ENCODE peak calls at places on chromosomes 5 and 9, in four cellular contexts. M is foreskin fibroblast, G is astrocyte, L is heart left ventricle. F is an unnamed sample.

GRCh38 chr9:102974530-102974929 is 20.6 kb upstream of the CYLC2 start:
- DNase-seq in M (peak), G (no peak), L (no peak), F (no peak)

GRCh38 chr5:113524927-113525326 is 11.4 kb downstream of the YTHDC2 start:
- DNase-seq in M (no peak), G (no peak), L (no peak), F (no peak)

GRCh38 chr9:135184661-135185459 is 97.4 kb downstream of the OLFM1 start:
- DNase-seq in M (no peak), G (no peak), L (no peak), F (no peak)

GRCh38 chr5:33806736-33807442 is 84.9 kb downstream of the ADAMTS12 start:
- DNase-seq in M (peak), G (peak), L (no peak), F (no peak)

GRCh38 chr9:112772551-112772950 is 22.0 kb downstream of the SNX30 start:
- DNase-seq in M (no peak), G (no peak), L (no peak), F (no peak)

GRCh38 chr5:119476341-119476740 is 24.0 kb downstream of the HSD17B4 start:
- DNase-seq in M (no peak), G (no peak), L (no peak), F (no peak)

GRCh38 chr9:125510980-125511379 is 196.0 kb downstream of the MAPKAP1 start:
- DNase-seq in M (no peak), G (no peak), L (no peak), F (no peak)

GRCh38 chr5:40652441-40653220 is 27.1 kb upstream of the PTGER4 start:
- DNase-seq in M (no peak), G (no peak), L (no peak), F (no peak)

GRCh38 chr5:7394889-7395431 is 978 bp upstream of the ADCY2 start:
- DNase-seq in M (no peak), G (no peak), L (no peak), F (no peak)

GRCh38 chr5:159935946-159936345 is 19.7 kb downstream of the ADRA1B start:
- DNase-seq in M (no peak), G (no peak), L (no peak), F (no peak)

GRCh38 chr5:40046792-40047191 is 622.0 kb upstream of the DAB2 start:
- DNase-seq in M (peak), G (peak), L (no peak), F (no peak)

GRCh38 chr9:26744362-26744965 is 148.1 kb downstream of the CAAP1 start:
- DNase-seq in M (peak), G (peak), L (no peak), F (no peak)

GRCh38 chr5:154757647-154758406 is 2.6 kb downstream of the LARP1 start:
- DNase-seq in M (peak), G (peak), L (no peak), F (peak)

GRCh38 chr5:115243412-115243811 is 19.3 kb downstream of the PGGT1B start:
- DNase-seq in M (no peak), G (peak), L (no peak), F (no peak)

GRCh38 chr5:180689071-180689694 is 39.8 kb upstream of the FLT4 start:
- DNase-seq in M (no peak), G (no peak), L (no peak), F (no peak)

DNA sequence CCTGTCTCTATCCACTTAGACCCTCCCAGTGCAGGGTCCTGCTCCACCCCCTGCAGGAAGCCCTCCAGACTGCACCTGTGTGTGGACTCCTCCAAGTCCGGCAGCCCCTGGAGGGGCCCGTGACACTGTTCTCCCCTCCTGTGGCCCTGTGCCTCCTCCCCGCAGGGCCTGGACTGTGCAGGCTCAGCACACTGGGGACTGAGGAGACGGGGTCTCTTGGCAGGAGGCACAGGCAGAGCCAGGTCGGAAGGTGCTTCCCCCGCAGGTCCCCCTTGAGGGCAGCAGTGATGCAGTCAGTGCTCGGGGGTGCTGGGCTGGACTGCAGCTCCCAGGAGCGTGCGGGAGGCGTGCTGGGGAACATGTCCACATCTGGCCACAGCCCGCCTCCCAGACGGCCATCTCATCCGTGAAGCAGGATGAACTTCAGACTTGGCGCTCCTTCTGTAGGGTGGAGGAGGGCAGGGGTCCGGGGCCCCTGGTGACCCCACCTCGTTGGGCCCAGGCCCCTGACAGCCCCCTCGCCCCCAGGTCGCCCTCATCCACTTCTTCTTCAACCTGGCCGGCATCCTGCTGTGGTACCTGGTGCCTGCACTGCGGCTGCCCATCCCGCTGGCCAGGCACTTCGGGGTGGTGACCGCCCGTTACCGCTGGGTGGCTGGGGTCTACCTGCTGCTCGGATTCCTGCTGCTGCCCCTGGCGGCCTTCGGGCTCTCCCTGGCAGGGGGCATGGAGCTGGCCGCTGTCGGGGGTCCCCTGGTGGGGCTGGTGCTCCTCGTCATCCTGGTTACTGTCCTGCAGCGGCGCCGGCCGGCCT is 4.9 kb downstream of the SLC34A3 start:
- DNase-seq in M (peak), G (no peak), L (no peak), F (no peak)
- H3K4me3 ChIP-seq in M (no peak), G (no peak), L (peak), F (no peak)

DNA sequence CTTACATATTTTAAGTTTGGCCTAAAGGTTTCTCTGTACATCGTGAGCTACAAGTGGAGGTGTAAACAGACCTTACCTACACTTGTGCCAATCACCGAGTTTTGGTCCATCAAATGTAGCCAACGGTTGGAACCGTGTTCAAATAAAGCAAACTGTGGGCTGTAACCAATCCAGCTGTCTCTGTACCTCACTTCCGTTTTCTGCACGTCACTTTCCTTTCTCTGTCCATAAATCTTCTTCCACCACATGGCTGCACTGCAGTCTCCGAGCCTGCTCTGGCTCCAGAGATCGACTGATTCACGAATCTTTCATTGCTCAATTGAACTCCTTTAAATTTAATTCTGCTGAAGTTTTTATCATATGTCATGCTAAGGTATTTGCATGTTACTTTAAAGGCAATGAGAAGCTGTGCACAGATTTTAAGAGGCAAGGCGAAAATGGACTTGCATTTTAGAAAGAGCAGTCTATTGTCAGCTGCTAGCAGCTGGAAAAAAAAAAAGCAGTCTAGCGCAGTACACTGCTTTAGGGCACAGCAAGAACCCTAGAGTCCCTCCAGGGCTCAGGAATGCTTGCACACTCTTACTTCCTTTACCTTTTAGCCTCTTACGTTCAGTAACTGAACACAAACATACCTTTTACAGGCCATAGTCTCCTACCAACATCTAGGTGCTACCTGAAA is 13.2 kb downstream of the TTC39B start:
- DNase-seq in M (peak), G (no peak), L (no peak), F (no peak)
- H3K4me3 ChIP-seq in M (no peak), G (no peak), L (no peak), F (no peak)

DNA sequence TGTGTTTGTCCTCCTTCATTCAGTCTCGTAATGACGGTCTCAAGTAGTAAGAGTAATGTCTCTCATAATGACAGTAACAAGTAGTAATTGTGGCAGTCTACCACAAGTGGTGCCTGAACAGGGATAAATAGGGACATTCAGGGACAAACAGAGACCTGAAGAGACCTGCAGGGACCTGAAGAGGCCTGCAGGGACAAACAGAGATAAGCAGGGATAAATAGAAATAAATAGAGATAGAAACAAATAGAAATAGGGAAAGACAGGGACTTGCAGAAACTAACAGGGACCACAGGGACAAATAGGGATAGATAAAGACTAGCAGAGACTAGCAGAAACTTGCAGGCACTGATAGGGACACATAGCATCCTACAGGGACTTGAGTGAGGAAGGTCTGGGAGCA is 7.9 kb downstream of the UGT3A2 start:
- DNase-seq in M (no peak), G (no peak), L (no peak), F (no peak)
- H3K4me3 ChIP-seq in M (no peak), G (no peak), L (no peak), F (no peak)

DNA sequence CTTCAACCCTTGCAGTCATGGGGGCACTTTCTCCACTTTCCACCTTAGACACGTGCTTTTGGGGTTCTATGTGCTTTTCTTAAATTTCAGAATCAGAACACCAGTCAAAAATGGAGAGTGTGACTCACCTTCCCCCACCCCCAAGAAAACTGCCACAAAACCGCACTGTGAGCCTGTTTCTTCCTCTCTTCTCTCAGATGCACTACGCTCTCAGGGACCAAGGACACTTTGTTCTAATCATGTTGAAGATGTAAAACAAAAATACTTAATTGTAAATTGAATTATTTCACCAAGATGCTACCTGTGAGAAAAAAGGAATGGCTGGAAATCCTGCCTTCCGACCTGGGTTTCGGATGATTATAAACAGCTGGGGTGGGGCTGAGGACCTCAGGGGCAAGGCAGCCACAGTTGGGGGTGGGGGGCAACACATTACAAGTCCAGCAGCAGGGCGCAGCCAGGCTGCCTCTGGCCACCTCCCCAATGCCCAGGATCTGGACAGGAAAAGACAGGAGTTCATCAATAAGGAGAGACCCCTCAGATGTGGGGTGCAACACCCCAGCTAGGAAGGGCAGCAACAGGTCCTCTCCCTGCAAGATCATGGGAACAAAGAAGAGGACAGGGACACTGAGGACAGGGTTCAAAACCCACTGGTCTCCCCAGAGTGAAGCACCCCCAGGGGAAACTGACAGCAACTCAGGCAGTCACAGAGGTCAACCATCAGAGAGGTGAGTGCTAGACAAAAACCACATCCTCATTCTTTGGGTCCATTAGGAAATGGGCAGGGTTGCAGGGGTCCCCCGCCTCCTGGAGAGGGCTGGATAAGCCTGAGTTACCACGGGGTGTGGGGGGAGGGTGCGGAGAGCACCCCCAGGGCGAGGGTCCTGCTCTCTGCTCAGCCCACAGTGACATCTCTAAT is 33.7 kb downstream of the SEMA4D start:
- DNase-seq in M (no peak), G (no peak), L (no peak), F (no peak)
- H3K4me3 ChIP-seq in M (no peak), G (no peak), L (no peak), F (no peak)

GRCh38 chr9:121380941-121381340 is 10.9 kb upstream of the STOM start:
- DNase-seq in M (no peak), G (no peak), L (no peak), F (no peak)
- H3K4me3 ChIP-seq in M (no peak), G (no peak), L (no peak), F (no peak)

F was measured in thyroid gland.